ENCODE peak calls at places on chromosomes 1 and 21, in seven cellular contexts. F is stromal cell of bone marrow; U is activated T-helper 9 cell treated with anti-CD3 and anti-CD28 coated beads, Interleukin-2, amount 50 U/mL, for 16 hours; R is COR-L47; M is pulmonary artery endothelial cell; T is hippocampal formation; S is prostate gland. X is an unnamed sample.

GRCh38 chr1:53959664-53960250 is 13.6 kb downstream of the LRRC42 start:
- DNase-seq in R (peak), F (no peak), M (no peak), T (no peak), U (no peak), S (no peak), X (no peak)

GRCh38 chr1:84995484-84996334 is 1.2 kb downstream of the MCOLN2 start:
- DNase-seq in F (no peak), S (no peak), R (no peak), U (no peak), M (no peak), T (no peak), X (no peak)

GRCh38 chr1:41498809-41499208 is 14.3 kb upstream of the EDN2 start:
- DNase-seq in R (no peak), S (peak), M (no peak), T (no peak), F (no peak), U (no peak), X (no peak)

GRCh38 chr1:2643414-2644077 is 10.7 kb upstream of the MMEL1 start:
- DNase-seq in F (no peak), S (no peak), T (no peak), M (no peak), R (no peak), U (no peak), X (no peak)

GRCh38 chr1:240765732-240766363 is 153.9 kb upstream of the GREM2 start:
- DNase-seq in S (no peak), F (no peak), M (peak), R (no peak), U (no peak), T (no peak), X (no peak)

GRCh38 chr1:201630582-201630981 is 91.7 kb downstream of the NAV1 start:
- DNase-seq in F (no peak), U (no peak), M (no peak), R (no peak), S (no peak), T (no peak), X (no peak)

GRCh38 chr1:212621830-212622315 is 13.3 kb downstream of the ATF3 start:
- DNase-seq in U (no peak), F (no peak), S (no peak), T (no peak), R (no peak), M (no peak), X (peak)

GRCh38 chr1:7595338-7595737 is 175.8 kb upstream of the VAMP3 start:
- DNase-seq in T (no peak), R (no peak), M (no peak), U (no peak), F (no peak), S (no peak), X (no peak)

GRCh38 chr21:16422702-16423101 is 692.9 kb downstream of the USP25 start:
- DNase-seq in S (no peak), T (no peak), R (no peak), F (no peak), U (no peak), M (no peak), X (no peak)

GRCh38 chr1:186670965-186671486 is 9.2 kb downstream of the PTGS2 start:
- DNase-seq in F (no peak), R (no peak), T (no peak), U (no peak), S (no peak), M (no peak), X (no peak)

GRCh38 chr1:17603091-17603841 is 63.8 kb downstream of the ARHGEF10L start:
- DNase-seq in M (no peak), R (peak), T (no peak), S (no peak), F (no peak), U (no peak), X (no peak)

GRCh38 chr1:107326823-107327445 is 186.1 kb downstream of the NTNG1 start:
- DNase-seq in T (no peak), U (no peak), M (no peak), R (no peak), F (no peak), S (no peak), X (no peak)

GRCh38 chr1:221858758-221859157 is 116.9 kb upstream of the DUSP10 start:
- DNase-seq in T (no peak), F (peak), R (no peak), M (no peak), S (no peak), U (no peak), X (no peak)

GRCh38 chr1:228305721-228306152 is 97.9 kb downstream of the OBSCN start:
- DNase-seq in U (no peak), F (no peak), M (no peak), T (no peak), R (no peak), S (no peak), X (no peak)

GRCh38 chr1:190373705-190374336 is 103.8 kb downstream of the BRINP3 start:
- DNase-seq in T (no peak), R (no peak), M (no peak), U (no peak), S (no peak), F (no peak), X (peak)

GRCh38 chr1:20429296-20429695 is 56.7 kb downstream of the CAMK2N1 start:
- DNase-seq in S (no peak), T (no peak), U (no peak), M (no peak), F (no peak), R (no peak), X (no peak)

GRCh38 chr1:98336472-98337118 is 324.9 kb upstream of the SNX7 start:
- DNase-seq in S (no peak), R (no peak), M (no peak), T (no peak), U (no peak), F (no peak), X (no peak)

GRCh38 chr1:79161077-79161476 is 154.5 kb upstream of the ADGRL4 start:
- DNase-seq in R (no peak), M (peak), U (no peak), F (peak), T (no peak), S (no peak), X (peak)

GRCh38 chr1:168019407-168019806 is 82.5 kb upstream of the MPC2 start:
- DNase-seq in M (no peak), F (no peak), U (no peak), T (no peak), S (no peak), R (no peak), X (no peak)

X was measured in A673.